ENCODE peak calls at places on chromosome X, in six cellular contexts. L is lung, C is fibroblast of the aortic adventitia, M is SK-N-SH, F is hepatocyte, O is left ventricle myocardium inferior. Q is an unnamed sample.

GRCh38 chrX:132218100-132218807 is 993 bp downstream of the RAP2C start:
- DNase-seq in C (peak), F (peak), M (peak), O (peak), L (peak), Q (no peak)

GRCh38 chrX:110341189-110342035 is 17.2 kb upstream of the RTL9 start:
- DNase-seq in O (no peak), C (peak), M (no peak), L (no peak), F (no peak), Q (no peak)

GRCh38 chrX:49129427-49129826 is 5.9 kb upstream of the GPKOW start:
- DNase-seq in M (no peak), L (no peak), F (no peak), C (no peak), O (no peak), Q (no peak)

GRCh38 chrX:27918799-27919198 is 62.5 kb downstream of the DCAF8L1 start:
- DNase-seq in M (no peak), O (no peak), L (no peak), F (peak), C (peak), Q (no peak)

GRCh38 chrX:118261136-118261535 is 84.8 kb upstream of the WDR44 start:
- DNase-seq in M (no peak), L (no peak), O (no peak), F (no peak), C (no peak), Q (no peak)

GRCh38 chrX:118665204-118665603 is 62.2 kb upstream of the IL13RA1 start:
- DNase-seq in M (no peak), L (no peak), O (no peak), F (no peak), C (no peak), Q (no peak)

GRCh38 chrX:68714856-68715255 is 67.4 kb downstream of the STARD8 start:
- DNase-seq in M (no peak), O (no peak), F (no peak), L (no peak), C (no peak), Q (no peak)

GRCh38 chrX:154791467-154791866 is 13.8 kb downstream of the MPP1 start:
- DNase-seq in O (no peak), F (no peak), M (no peak), C (no peak), L (no peak), Q (no peak)

GRCh38 chrX:10597871-10598270 is 22.5 kb downstream of the MID1 start:
- DNase-seq in O (no peak), F (no peak), M (no peak), L (no peak), C (no peak), Q (no peak)

GRCh38 chrX:111100191-111100590 is 4.2 kb downstream of the PAK3 start:
- DNase-seq in M (peak), C (peak), F (peak), O (no peak), L (no peak), Q (no peak)

GRCh38 chrX:8731579-8732395 is at the start of gene ANOS1:
- DNase-seq in L (peak), O (peak), M (peak), F (peak), C (no peak), Q (no peak)

GRCh38 chrX:65706041-65706828 is 38.8 kb downstream of the MSN start:
- DNase-seq in L (peak), F (no peak), C (peak), M (no peak), O (peak), Q (peak)

GRCh38 chrX:19440713-19441112 is 74.6 kb downstream of the MAP3K15 start:
- DNase-seq in O (no peak), M (no peak), L (no peak), C (peak), F (no peak), Q (peak)

GRCh38 chrX:77597090-77597489 is 149.9 kb downstream of the FGF16 start:
- DNase-seq in O (no peak), L (no peak), M (peak), C (peak), F (no peak), Q (peak)

GRCh38 chrX:48025561-48025960 is 18.8 kb downstream of the SPACA5 start:
- DNase-seq in C (peak), L (no peak), O (no peak), M (peak), F (peak), Q (no peak)

GRCh38 chrX:18548996-18549395 is 122.9 kb downstream of the RS1 start:
- DNase-seq in C (no peak), L (no peak), F (no peak), M (no peak), O (no peak), Q (no peak)

GRCh38 chrX:67749536-67749935 is 205.7 kb downstream of the AR start:
- DNase-seq in L (no peak), C (no peak), F (no peak), O (no peak), M (no peak), Q (no peak)

GRCh38 chrX:110228453-110228852 is 89.4 kb downstream of the AMMECR1 start:
- DNase-seq in M (peak), L (no peak), O (no peak), C (no peak), F (no peak), Q (no peak)

GRCh38 chrX:134718329-134719317 is 60.4 kb upstream of the PLAC1 start:
- DNase-seq in O (no peak), C (peak), L (peak), M (no peak), F (peak), Q (peak)

GRCh38 chrX:31213941-31214340 is 142.1 kb upstream of the FTHL17 start:
- DNase-seq in O (no peak), C (peak), F (peak), L (no peak), M (peak), Q (no peak)

GRCh38 chrX:20718592-20718991 is 451.9 kb upstream of the RPS6KA3 start:
- DNase-seq in O (no peak), L (no peak), F (no peak), C (no peak), M (no peak), Q (no peak)

GRCh38 chrX:45134303-45134702 is 66.4 kb downstream of the DIPK2B start:
- DNase-seq in M (no peak), F (no peak), L (no peak), O (peak), C (peak), Q (no peak)

GRCh38 chrX:69493766-69494165 is 10.4 kb upstream of the NALF2 start:
- DNase-seq in L (no peak), F (no peak), O (no peak), M (no peak), C (no peak), Q (no peak)

GRCh38 chrX:13101439-13102139 is 57.2 kb upstream of the FAM9C start:
- DNase-seq in M (no peak), L (peak), F (peak), C (peak), O (peak), Q (peak)

GRCh38 chrX:63713510-63713909 is 71.5 kb downstream of the ARHGEF9 start:
- DNase-seq in C (peak), M (no peak), O (peak), F (no peak), L (peak), Q (no peak)

GRCh38 chrX:153598541-153599191 is at the start of gene CCNQ:
- DNase-seq in M (peak), L (no peak), C (peak), O (no peak), F (peak), Q (no peak)

DNA sequence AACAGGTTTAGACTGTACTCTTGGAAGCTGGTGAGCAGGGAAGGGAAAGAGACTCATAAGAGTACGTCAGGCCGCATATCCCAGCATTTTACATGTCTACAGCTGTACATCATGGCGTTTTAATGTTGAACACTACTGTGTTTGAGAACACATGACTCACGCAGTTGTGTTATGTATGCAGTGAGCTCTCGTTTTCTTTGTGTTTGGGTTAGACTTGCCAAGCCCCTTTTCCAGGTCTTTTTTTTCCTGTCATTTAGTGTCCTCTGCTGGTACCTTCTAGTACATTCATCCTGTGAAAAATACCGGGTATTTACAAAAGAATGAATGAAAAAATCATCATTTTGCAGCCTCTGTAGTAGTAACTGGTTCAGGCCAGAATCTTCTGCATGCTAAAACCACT is 35.3 kb downstream of the SMS start:
- DNase-seq in O (no peak), F (peak), C (peak), M (no peak), L (no peak), Q (no peak)
- TF ChIP-seq CTCF in O (peak), F (peak), C (peak), M (peak), L (no peak), Q (peak)

DNA sequence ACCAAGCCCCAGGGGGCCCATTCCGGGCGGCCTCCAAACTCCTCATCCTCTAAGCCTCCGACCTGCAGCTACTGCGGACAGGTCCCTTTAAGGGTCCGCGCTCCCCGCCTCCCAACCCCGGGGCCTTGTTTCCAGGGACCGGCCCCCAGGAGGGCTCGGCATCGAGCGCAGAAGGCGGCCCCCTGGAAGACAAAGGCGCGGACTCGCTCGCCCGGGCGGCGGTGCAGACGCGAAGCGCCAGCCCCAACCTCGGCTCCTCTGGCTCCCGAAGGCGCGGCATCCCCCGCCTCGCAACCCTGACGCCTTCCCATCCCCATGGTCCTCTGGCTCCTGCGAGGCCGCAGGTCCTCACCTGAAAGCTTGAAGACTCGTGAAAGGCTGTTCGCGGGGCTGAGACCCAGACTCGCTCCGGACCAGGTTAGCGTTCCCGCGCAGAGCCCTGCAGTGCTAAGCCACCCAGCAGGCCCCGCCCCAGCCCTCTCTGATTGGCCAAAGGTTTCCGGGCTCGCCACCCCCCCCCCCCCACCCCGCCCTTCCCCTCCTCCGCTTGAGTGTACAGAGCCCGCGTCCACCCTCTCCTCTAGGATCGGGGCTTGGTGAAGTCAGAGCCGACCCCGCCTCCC is at the start of gene TMSB15A:
- DNase-seq in C (peak), M (peak), F (peak), O (peak), L (peak), Q (no peak)
- H3K4me3 ChIP-seq in C (peak), M (peak), F (peak), O (peak), L (no peak), Q (peak)

DNA sequence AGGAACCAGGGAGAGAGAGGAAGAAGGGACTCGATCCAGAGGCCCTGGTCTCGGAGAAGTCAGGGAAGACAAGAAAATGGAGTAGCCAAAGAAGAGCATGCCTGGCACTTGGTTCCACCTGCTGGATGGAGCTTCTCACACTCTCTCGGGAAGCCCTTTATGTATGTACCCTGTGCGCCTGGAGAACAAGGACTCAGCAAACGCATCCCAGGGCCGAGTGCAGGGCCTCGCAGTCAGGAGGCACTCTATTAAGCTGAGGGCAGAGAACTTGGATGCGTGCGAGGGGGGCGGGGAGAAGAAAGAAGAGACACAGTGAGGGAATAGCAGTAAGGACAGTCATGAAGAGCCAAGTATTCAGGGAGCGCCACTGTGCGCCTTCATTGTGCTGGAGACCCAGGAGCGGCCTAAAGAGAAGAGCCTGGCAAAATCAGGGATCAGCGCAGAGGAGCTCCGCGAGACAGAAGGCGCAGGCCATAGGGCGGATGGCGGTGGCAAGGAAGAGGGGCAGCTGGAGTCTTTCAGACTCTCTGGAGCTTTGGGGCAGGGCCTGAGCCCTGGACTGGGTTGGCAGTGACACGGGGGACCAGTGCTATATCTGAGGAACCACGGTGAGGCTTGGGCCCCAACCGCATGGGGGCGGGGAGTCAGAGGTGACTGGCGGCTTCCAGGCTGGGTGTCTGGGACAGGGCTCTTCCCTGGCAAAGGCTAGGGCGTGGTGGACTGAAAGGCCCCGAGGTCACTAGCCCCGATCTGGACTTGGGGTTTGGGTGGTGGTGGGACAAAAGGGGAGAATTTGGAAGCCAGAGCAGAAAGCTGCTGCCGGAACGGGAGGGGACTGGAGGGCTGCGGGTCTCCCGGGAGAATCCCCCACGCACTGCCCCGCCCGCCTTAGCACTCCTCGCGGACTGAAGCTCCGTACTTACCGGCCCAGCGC is 1.9 kb upstream of the SEPTIN6 start:
- DNase-seq in O (no peak), F (peak), C (no peak), L (no peak), M (peak), Q (no peak)
- TF ChIP-seq CTCF in O (no peak), F (no peak), C (no peak), L (no peak), M (no peak), Q (no peak)

GRCh38 chrX:24153796-24154189 is 4.3 kb downstream of the ZFX start:
- DNase-seq in O (no peak), F (no peak), C (no peak), L (no peak), M (peak), Q (no peak)
- H3K4me3 ChIP-seq in O (peak), F (no peak), C (peak), L (no peak), M (no peak), Q (no peak)

GRCh38 chrX:72572248-72573157 is at the start of gene HDAC8:
- DNase-seq in F (peak), C (peak), M (peak), O (peak), L (peak), Q (peak)

GRCh38 chrX:72568406-72569092 is 4.1 kb downstream of the HDAC8 start:
- DNase-seq in F (no peak), L (no peak), O (no peak), M (no peak), C (peak), Q (no peak)

GRCh38 chrX:72573158-72573511 is 492 bp upstream of the HDAC8 start:
- DNase-seq in O (no peak), F (no peak), L (no peak), M (no peak), C (no peak), Q (no peak)

GRCh38 chrX:72566448-72566847 is 6.2 kb downstream of the HDAC8 start:
- DNase-seq in F (no peak), L (no peak), O (no peak), M (no peak), C (no peak), Q (no peak)

DNA sequence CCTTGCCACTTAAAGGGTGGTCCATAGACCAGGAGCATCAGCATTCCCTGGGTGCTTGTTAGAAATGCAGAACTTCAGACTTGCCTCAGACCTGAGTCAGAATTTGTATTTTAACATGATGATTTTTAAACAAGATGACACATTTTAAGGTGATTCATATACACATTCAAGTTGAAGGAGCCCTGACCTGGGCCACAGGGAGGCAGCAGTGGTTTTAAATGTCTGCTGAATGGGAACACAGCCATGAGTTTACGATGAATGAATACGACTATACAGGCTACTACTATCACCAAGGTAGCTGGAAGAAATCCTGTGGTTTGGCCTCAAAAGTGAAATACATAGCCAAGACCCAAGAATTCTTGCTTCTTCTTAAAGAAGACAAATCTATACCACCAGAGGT is 2.9 kb downstream of the HDAC8 start:
- DNase-seq in F (no peak), C (peak), M (no peak), L (no peak), O (no peak), Q (no peak)
- TF ChIP-seq CTCF in F (no peak), C (peak), M (peak), L (no peak), O (no peak), Q (peak)